ENCODE peak calls at places on chromosomes 3 and 15, in eight cellular contexts. E, P, T, U, V, X, F and H are unnamed samples.

GRCh38 chr3:63877737-63878393 is 14.2 kb downstream of the ATXN7 start:
- DNase-seq in E (no peak), P (no peak), T (peak), U (peak), V (no peak), X (no peak), F (no peak), H (no peak)

GRCh38 chr15:33700695-33701303 is 267.5 kb upstream of the CHRM5 start:
- DNase-seq in E (peak), P (peak), T (peak), U (peak), V (peak), X (peak), F (peak), H (peak)

GRCh38 chr15:99434506-99435137 is 131.2 kb upstream of the MEF2A start:
- DNase-seq in E (no peak), P (no peak), T (no peak), U (no peak), V (no peak), X (peak), F (no peak), H (no peak)

GRCh38 chr3:126109860-126110235 is 25.9 kb upstream of the SLC41A3 start:
- DNase-seq in E (no peak), P (no peak), T (no peak), U (no peak), V (no peak), X (peak), F (no peak), H (no peak)

GRCh38 chr3:67647390-67647878 is 7.0 kb downstream of the SUCLG2 start:
- DNase-seq in E (no peak), P (no peak), T (peak), U (no peak), V (no peak), X (no peak), F (no peak), H (no peak)

GRCh38 chr3:194270627-194271458 is 80.3 kb downstream of the CPN2 start:
- DNase-seq in E (no peak), P (no peak), T (peak), U (no peak), V (no peak), X (peak), F (no peak), H (peak)

GRCh38 chr3:113468536-113468935 is 27.2 kb upstream of the CFAP44 start:
- DNase-seq in E (no peak), P (no peak), T (no peak), U (peak), V (no peak), X (no peak), F (no peak), H (no peak)

GRCh38 chr3:71035314-71035713 is 548.2 kb downstream of the FOXP1 start:
- DNase-seq in E (no peak), P (no peak), T (peak), U (no peak), V (peak), X (no peak), F (no peak), H (no peak)

GRCh38 chr3:59247402-59247841 is 197.6 kb upstream of the CFAP20DC start:
- DNase-seq in E (no peak), P (no peak), T (peak), U (no peak), V (no peak), X (no peak), F (no peak), H (no peak)

GRCh38 chr15:33324609-33325008 is 13.8 kb downstream of the RYR3 start:
- DNase-seq in E (no peak), P (no peak), T (no peak), U (no peak), V (no peak), X (no peak), F (no peak), H (no peak)

GRCh38 chr15:60917469-60918130 is 311.5 kb downstream of the RORA start:
- DNase-seq in E (no peak), P (no peak), T (no peak), U (peak), V (no peak), X (no peak), F (no peak), H (no peak)